ENCODE peak calls at places on chromosomes 1 and 21, in seven cellular contexts. One of them, this sample, is unnamed.

GRCh38 chr1:25991937-25992688 is 5.8 kb downstream of the PAFAH2 start:
- DNase-seq in stimulated activated naive CD4-positive, alpha-beta T cell: no peak
- DNase-seq in activated CD4-positive, alpha-beta T cell treated with anti-CD3 and anti-CD28 coated beads for 36 hours: no peak
- DNase-seq in HEK293T: no peak
- DNase-seq in left ventricle myocardium superior: no peak
- DNase-seq in skeletal muscle cell: no peak
- DNase-seq in activated naive CD8-positive, alpha-beta T cell treated with anti-CD3 and anti-CD28 coated beads for 36 hours: no peak
- DNase-seq in this sample: no peak

GRCh38 chr1:29504266-29504665 is 267.9 kb downstream of the PTPRU start:
- DNase-seq in stimulated activated naive CD4-positive, alpha-beta T cell: no peak
- DNase-seq in activated CD4-positive, alpha-beta T cell treated with anti-CD3 and anti-CD28 coated beads for 36 hours: no peak
- DNase-seq in HEK293T: no peak
- DNase-seq in left ventricle myocardium superior: no peak
- DNase-seq in skeletal muscle cell: no peak
- DNase-seq in activated naive CD8-positive, alpha-beta T cell treated with anti-CD3 and anti-CD28 coated beads for 36 hours: no peak
- DNase-seq in this sample: no peak

GRCh38 chr21:14734191-14734590 is 188.1 kb upstream of the SAMSN1 start:
- DNase-seq in stimulated activated naive CD4-positive, alpha-beta T cell: no peak
- DNase-seq in activated CD4-positive, alpha-beta T cell treated with anti-CD3 and anti-CD28 coated beads for 36 hours: peak
- DNase-seq in HEK293T: no peak
- DNase-seq in left ventricle myocardium superior: no peak
- DNase-seq in skeletal muscle cell: no peak
- DNase-seq in activated naive CD8-positive, alpha-beta T cell treated with anti-CD3 and anti-CD28 coated beads for 36 hours: peak
- DNase-seq in this sample: no peak

GRCh38 chr1:157403203-157403602 is 149.1 kb downstream of the FCRL5 start:
- DNase-seq in stimulated activated naive CD4-positive, alpha-beta T cell: no peak
- DNase-seq in activated CD4-positive, alpha-beta T cell treated with anti-CD3 and anti-CD28 coated beads for 36 hours: no peak
- DNase-seq in HEK293T: peak
- DNase-seq in left ventricle myocardium superior: no peak
- DNase-seq in skeletal muscle cell: no peak
- DNase-seq in activated naive CD8-positive, alpha-beta T cell treated with anti-CD3 and anti-CD28 coated beads for 36 hours: no peak
- DNase-seq in this sample: no peak

GRCh38 chr1:20530901-20531300 is 21.5 kb upstream of the FAM43B start:
- DNase-seq in stimulated activated naive CD4-positive, alpha-beta T cell: no peak
- DNase-seq in activated CD4-positive, alpha-beta T cell treated with anti-CD3 and anti-CD28 coated beads for 36 hours: no peak
- DNase-seq in HEK293T: no peak
- DNase-seq in left ventricle myocardium superior: no peak
- DNase-seq in skeletal muscle cell: no peak
- DNase-seq in activated naive CD8-positive, alpha-beta T cell treated with anti-CD3 and anti-CD28 coated beads for 36 hours: no peak
- DNase-seq in this sample: no peak

GRCh38 chr1:238530209-238530851 is 639.6 kb upstream of the ZP4 start:
- DNase-seq in stimulated activated naive CD4-positive, alpha-beta T cell: no peak
- DNase-seq in activated CD4-positive, alpha-beta T cell treated with anti-CD3 and anti-CD28 coated beads for 36 hours: no peak
- DNase-seq in HEK293T: no peak
- DNase-seq in left ventricle myocardium superior: no peak
- DNase-seq in skeletal muscle cell: no peak
- DNase-seq in activated naive CD8-positive, alpha-beta T cell treated with anti-CD3 and anti-CD28 coated beads for 36 hours: no peak
- DNase-seq in this sample: no peak

GRCh38 chr1:227869281-227869842 is 53.9 kb downstream of the PRSS38 start:
- DNase-seq in stimulated activated naive CD4-positive, alpha-beta T cell: no peak
- DNase-seq in activated CD4-positive, alpha-beta T cell treated with anti-CD3 and anti-CD28 coated beads for 36 hours: no peak
- DNase-seq in HEK293T: no peak
- DNase-seq in left ventricle myocardium superior: no peak
- DNase-seq in skeletal muscle cell: no peak
- DNase-seq in activated naive CD8-positive, alpha-beta T cell treated with anti-CD3 and anti-CD28 coated beads for 36 hours: no peak
- DNase-seq in this sample: no peak

GRCh38 chr1:198902616-198903140 is 263.8 kb downstream of the PTPRC start:
- DNase-seq in stimulated activated naive CD4-positive, alpha-beta T cell: no peak
- DNase-seq in activated CD4-positive, alpha-beta T cell treated with anti-CD3 and anti-CD28 coated beads for 36 hours: no peak
- DNase-seq in HEK293T: no peak
- DNase-seq in left ventricle myocardium superior: no peak
- DNase-seq in skeletal muscle cell: no peak
- DNase-seq in activated naive CD8-positive, alpha-beta T cell treated with anti-CD3 and anti-CD28 coated beads for 36 hours: no peak
- DNase-seq in this sample: no peak

GRCh38 chr1:184118051-184118450 is 66.5 kb downstream of the TSEN15 start:
- DNase-seq in stimulated activated naive CD4-positive, alpha-beta T cell: no peak
- DNase-seq in activated CD4-positive, alpha-beta T cell treated with anti-CD3 and anti-CD28 coated beads for 36 hours: no peak
- DNase-seq in HEK293T: no peak
- DNase-seq in left ventricle myocardium superior: no peak
- DNase-seq in skeletal muscle cell: peak
- DNase-seq in activated naive CD8-positive, alpha-beta T cell treated with anti-CD3 and anti-CD28 coated beads for 36 hours: no peak
- DNase-seq in this sample: no peak

GRCh38 chr1:54221113-54221834 is 21.3 kb downstream of the MRPL37 start:
- DNase-seq in stimulated activated naive CD4-positive, alpha-beta T cell: no peak
- DNase-seq in activated CD4-positive, alpha-beta T cell treated with anti-CD3 and anti-CD28 coated beads for 36 hours: no peak
- DNase-seq in HEK293T: no peak
- DNase-seq in left ventricle myocardium superior: no peak
- DNase-seq in skeletal muscle cell: no peak
- DNase-seq in activated naive CD8-positive, alpha-beta T cell treated with anti-CD3 and anti-CD28 coated beads for 36 hours: no peak
- DNase-seq in this sample: no peak

GRCh38 chr1:115286431-115287205 is 51.4 kb downstream of the NGF start:
- DNase-seq in stimulated activated naive CD4-positive, alpha-beta T cell: no peak
- DNase-seq in activated CD4-positive, alpha-beta T cell treated with anti-CD3 and anti-CD28 coated beads for 36 hours: no peak
- DNase-seq in HEK293T: no peak
- DNase-seq in left ventricle myocardium superior: no peak
- DNase-seq in skeletal muscle cell: no peak
- DNase-seq in activated naive CD8-positive, alpha-beta T cell treated with anti-CD3 and anti-CD28 coated beads for 36 hours: no peak
- DNase-seq in this sample: no peak

GRCh38 chr1:63073530-63074306 is 248.6 kb upstream of the FOXD3 start:
- DNase-seq in stimulated activated naive CD4-positive, alpha-beta T cell: no peak
- DNase-seq in activated CD4-positive, alpha-beta T cell treated with anti-CD3 and anti-CD28 coated beads for 36 hours: no peak
- DNase-seq in HEK293T: no peak
- DNase-seq in left ventricle myocardium superior: peak
- DNase-seq in skeletal muscle cell: no peak
- DNase-seq in activated naive CD8-positive, alpha-beta T cell treated with anti-CD3 and anti-CD28 coated beads for 36 hours: no peak
- DNase-seq in this sample: no peak

This sample was measured in DND-41.